ENCODE peak calls at places on chromosomes 6 and 20, in ten cellular contexts. I, W, N, L, D, K, S, B, F and C are unnamed samples.
A peak's percentile ranks its signal among the peaks of the same experiment; 100 is the strongest.

GRCh38 chr20:48373555-48373934 is 454.3 kb downstream of the PREX1 start:
- DNase-seq in I (no peak), W (no peak), N (no peak), L (no peak), D (no peak), K (no peak), S (no peak), B (no peak), F (no peak), C (no peak)

GRCh38 chr20:17508756-17509155 is 22.4 kb downstream of the BFSP1 start:
- DNase-seq in I (no peak), W (no peak), N (no peak), L (no peak), D (no peak), K (no peak), S (no peak), B (no peak), F (no peak), C (no peak)

GRCh38 chr20:39264506-39265172 is 302.5 kb downstream of the DHX35 start:
- DNase-seq in I (no peak), W (peak; percentile 32), N (peak; percentile 38), L (no peak), D (peak; percentile 27), K (peak; percentile 58), S (peak; percentile 67), B (peak; percentile 65), F (peak; percentile 6), C (peak; percentile 79)

GRCh38 chr6:30955367-30956042 is 14.7 kb downstream of the MUCL3 start:
- DNase-seq in I (peak; percentile 55), W (no peak), N (peak; percentile 85), L (no peak), D (peak; percentile 73), K (peak; percentile 58), S (no peak), B (no peak), F (peak; percentile 38), C (no peak)

GRCh38 chr6:112971651-112972050 is 624.5 kb downstream of the RFPL4B start:
- DNase-seq in I (no peak), W (no peak), N (no peak), L (no peak), D (no peak), K (no peak), S (no peak), B (no peak), F (no peak), C (no peak)

GRCh38 chr6:6734463-6735455 is 146.2 kb downstream of the LY86 start:
- DNase-seq in I (no peak), W (peak; percentile 14), N (no peak), L (no peak), D (no peak), K (no peak), S (no peak), B (no peak), F (no peak), C (no peak)

GRCh38 chr6:26152226-26153101 is 65.2 kb downstream of the HFE start:
- DNase-seq in I (no peak), W (no peak), N (no peak), L (no peak), D (no peak), K (no peak), S (peak; percentile 49), B (no peak), F (no peak), C (peak; percentile 91)

GRCh38 chr20:41862023-41862422 is 243.8 kb upstream of the CHD6 start:
- DNase-seq in I (no peak), W (no peak), N (no peak), L (no peak), D (no peak), K (no peak), S (no peak), B (peak; percentile 7), F (no peak), C (no peak)

GRCh38 chr6:54586251-54586650 is 260.3 kb upstream of the FAM83B start:
- DNase-seq in I (no peak), W (peak; percentile 12), N (no peak), L (no peak), D (no peak), K (no peak), S (no peak), B (no peak), F (no peak), C (peak; percentile 6)